ENCODE peak calls at places on chromosomes 12 and 14, in eight cellular contexts. O is uterus, Z is stomach, Q is lower leg skin, Y is HepG2, H is body of pancreas, L is H54, S is upper lobe of left lung. C is an unnamed sample.

GRCh38 chr12:26787125-26787495 is 45.9 kb downstream of the ITPR2 start:
- DNase-seq in H (no peak), Y (no peak), O (no peak), L (peak), Z (no peak), S (no peak), Q (no peak), C (no peak)

GRCh38 chr12:113939867-113940266 is 26.3 kb downstream of the RBM19 start:
- DNase-seq in Z (no peak), Q (no peak), Y (no peak), S (no peak), L (no peak), O (no peak), H (no peak), C (no peak)

GRCh38 chr14:90643982-90644510 is 172.2 kb downstream of the TTC7B start:
- DNase-seq in Y (no peak), Z (no peak), O (no peak), Q (no peak), S (no peak), H (no peak), L (no peak), C (peak)

GRCh38 chr12:16756833-16757552 is 151.0 kb upstream of the LMO3 start:
- DNase-seq in O (no peak), S (no peak), H (no peak), Y (no peak), Q (no peak), Z (no peak), L (no peak), C (no peak)

GRCh38 chr12:116609715-116610114 is 50.5 kb downstream of the MAP1LC3B2 start:
- DNase-seq in Y (no peak), S (no peak), L (no peak), H (no peak), Q (no peak), O (no peak), Z (no peak), C (peak)

GRCh38 chr12:92506460-92506859 is 196.3 kb upstream of the PLEKHG7 start:
- DNase-seq in S (no peak), Z (no peak), Q (no peak), L (no peak), Y (no peak), O (no peak), H (no peak), C (no peak)

GRCh38 chr12:103441437-103442186 is 54.2 kb downstream of the C12orf42 start:
- DNase-seq in S (no peak), H (no peak), O (no peak), Y (no peak), L (no peak), Q (no peak), Z (no peak), C (peak)

GRCh38 chr14:65040666-65041433 is 54.2 kb downstream of the FNTB start:
- DNase-seq in H (no peak), Y (no peak), Q (no peak), L (no peak), Z (peak), O (no peak), S (no peak), C (peak)

GRCh38 chr12:106386836-106387555 is 29.4 kb downstream of the POLR3B start:
- DNase-seq in O (no peak), Y (no peak), L (no peak), Q (no peak), S (no peak), H (no peak), Z (no peak), C (no peak)

GRCh38 chr12:117039891-117040309 is 59.3 kb downstream of the TESC start:
- DNase-seq in S (no peak), H (no peak), Z (no peak), Y (no peak), O (no peak), L (no peak), Q (no peak), C (no peak)

GRCh38 chr12:17992002-17992656 is 97.9 kb downstream of the RERGL start:
- DNase-seq in Q (no peak), Z (no peak), H (no peak), Y (peak), O (no peak), S (no peak), L (no peak), C (peak)

GRCh38 chr14:54627718-54628345 is 60.9 kb downstream of the SAMD4A start:
- DNase-seq in H (no peak), O (peak), Q (no peak), L (no peak), Y (no peak), S (no peak), Z (no peak), C (no peak)

GRCh38 chr12:100020370-100020769 is 35.6 kb upstream of the ANKS1B start:
- DNase-seq in Z (no peak), Y (no peak), H (no peak), S (no peak), L (no peak), Q (no peak), O (no peak), C (no peak)

GRCh38 chr14:72863216-72864006 is 30.5 kb downstream of the DPF3 start:
- DNase-seq in Q (no peak), L (no peak), H (no peak), Z (no peak), Y (no peak), S (no peak), O (no peak), C (no peak)

GRCh38 chr12:47825239-47825639 is 5.5 kb upstream of the HDAC7 start:
- DNase-seq in Z (peak), H (no peak), S (peak), L (no peak), Y (no peak), Q (peak), O (peak), C (no peak)

GRCh38 chr12:119369907-119370546 is 35.5 kb downstream of the CCDC60 start:
- DNase-seq in Q (no peak), O (no peak), H (no peak), S (no peak), Z (no peak), Y (no peak), L (no peak), C (no peak)

GRCh38 chr12:117967043-117967442 is 1.7 kb downstream of the KSR2 start:
- DNase-seq in Y (no peak), Z (no peak), O (no peak), H (no peak), Q (no peak), S (no peak), L (no peak), C (no peak)

GRCh38 chr12:106045251-106045674 is 93.5 kb downstream of the NUAK1 start:
- DNase-seq in H (no peak), O (no peak), S (no peak), Y (no peak), Z (no peak), Q (no peak), L (no peak), C (no peak)

GRCh38 chr14:92500491-92500941 is 13.1 kb upstream of the RIN3 start:
- DNase-seq in L (no peak), S (peak), O (no peak), Q (no peak), Z (no peak), H (no peak), Y (peak), C (no peak)

GRCh38 chr12:49108958-49109404 is 1.7 kb downstream of the LMBR1L start:
- DNase-seq in Q (peak), Z (no peak), Y (peak), L (no peak), H (peak), O (peak), S (peak), C (peak)

GRCh38 chr12:1324900-1325299 is 269.5 kb downstream of the FBXL14 start:
- DNase-seq in H (no peak), Z (no peak), Q (no peak), O (no peak), L (no peak), Y (no peak), S (no peak), C (peak)

GRCh38 chr14:99566009-99566389 is 38.0 kb downstream of the CCDC85C start:
- DNase-seq in Y (no peak), Q (peak), O (no peak), S (peak), Z (peak), H (no peak), L (no peak), C (no peak)

GRCh38 chr12:120404271-120404670 is 33.6 kb upstream of the COX6A1 start:
- DNase-seq in S (no peak), L (no peak), Z (no peak), H (no peak), O (no peak), Q (no peak), Y (no peak), C (no peak)

GRCh38 chr12:109762071-109762672 is 48.5 kb downstream of the FAM222A start:
- DNase-seq in S (peak), H (peak), Y (no peak), Z (peak), O (no peak), L (no peak), Q (no peak), C (no peak)

GRCh38 chr12:46377678-46378077 is 5.1 kb upstream of the SLC38A2 start:
- DNase-seq in O (no peak), H (no peak), Q (no peak), L (no peak), S (no peak), Z (no peak), Y (no peak), C (no peak)

GRCh38 chr14:95125156-95125555 is 32.2 kb downstream of the DICER1 start:
- DNase-seq in H (no peak), Q (no peak), S (no peak), O (no peak), Y (no peak), Z (no peak), L (no peak), C (no peak)

GRCh38 chr12:98492580-98493140 is 22.7 kb upstream of the TMPO start:
- DNase-seq in O (peak), H (no peak), S (no peak), Y (no peak), Z (peak), Q (no peak), L (no peak), C (no peak)

GRCh38 chr14:59455411-59455810 is 9.8 kb downstream of the GPR135 start:
- DNase-seq in O (no peak), S (no peak), Z (no peak), L (no peak), Y (no peak), H (no peak), Q (no peak), C (no peak)

GRCh38 chr12:107253361-107253760 is 160.0 kb upstream of the CRY1 start:
- DNase-seq in O (no peak), H (no peak), Q (no peak), Z (no peak), Y (no peak), S (no peak), L (no peak), C (no peak)

GRCh38 chr14:36493761-36494160 is 26.3 kb downstream of the NKX2-1 start:
- DNase-seq in Z (no peak), Y (no peak), L (no peak), Q (no peak), H (no peak), O (no peak), S (no peak), C (no peak)

GRCh38 chr12:851343-851742 is 98.2 kb downstream of the RAD52 start:
- DNase-seq in Y (no peak), L (no peak), Q (no peak), S (no peak), O (no peak), Z (no peak), H (no peak), C (no peak)

GRCh38 chr12:65275627-65276026 is 2.9 kb upstream of the MSRB3 start:
- DNase-seq in S (no peak), Q (no peak), O (no peak), Z (no peak), L (no peak), Y (no peak), H (no peak), C (peak)

GRCh38 chr12:1810201-1810930 is 10.0 kb upstream of the LRTM2 start:
- DNase-seq in S (no peak), Z (no peak), Y (no peak), Q (no peak), H (no peak), L (no peak), O (no peak), C (peak)

GRCh38 chr12:62771828-62772227 is 163.1 kb downstream of the PPM1H start:
- DNase-seq in Q (no peak), L (no peak), S (no peak), H (no peak), Z (no peak), Y (no peak), O (no peak), C (no peak)

GRCh38 chr12:2988494-2988893 is 29.3 kb downstream of the TEAD4 start:
- DNase-seq in H (no peak), S (no peak), Z (no peak), Y (no peak), Q (no peak), O (no peak), L (no peak), C (no peak)
- TF ChIP-seq POLR2A in H (no peak), S (no peak), Z (no peak), Y (no peak), Q (no peak), O (no peak), L (no peak), C (no peak)

DNA sequence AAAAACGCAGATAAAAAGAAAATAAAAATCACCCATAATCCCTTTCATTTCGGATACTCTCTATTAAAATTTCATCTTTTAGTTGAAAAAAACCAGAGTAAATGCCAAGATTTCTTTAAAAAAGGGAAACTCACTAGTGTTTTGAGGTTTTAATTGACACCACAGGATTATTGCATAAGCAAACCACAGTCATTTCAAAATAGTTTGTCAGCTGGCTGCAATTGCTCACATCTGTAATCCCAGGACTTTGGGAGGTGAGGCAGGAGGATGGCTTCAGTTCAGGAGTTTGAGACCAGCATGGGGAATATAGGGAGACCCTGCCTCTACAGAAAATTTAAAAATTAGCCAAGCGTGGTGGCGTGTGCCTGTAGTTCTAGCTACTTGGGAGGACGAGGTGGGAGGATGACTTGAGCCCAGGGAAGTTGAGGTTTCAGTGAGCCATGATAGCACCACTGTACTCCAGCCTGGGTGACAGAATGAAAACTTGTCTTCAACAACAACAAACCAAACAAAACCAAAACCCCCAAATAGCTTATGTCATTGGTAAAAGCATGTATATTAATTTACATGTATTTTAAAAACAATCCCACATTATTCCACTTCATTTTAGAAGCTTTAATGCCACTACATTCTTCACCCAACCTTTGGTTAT is 48.8 kb downstream of the SYNE2 start:
- DNase-seq in Z (no peak), O (no peak), L (no peak), Y (no peak), H (no peak), S (no peak), Q (no peak), C (peak)
- TF ChIP-seq POLR2A in Z (no peak), O (no peak), L (no peak), Y (no peak), H (no peak), S (no peak), Q (no peak), C (no peak)

DNA sequence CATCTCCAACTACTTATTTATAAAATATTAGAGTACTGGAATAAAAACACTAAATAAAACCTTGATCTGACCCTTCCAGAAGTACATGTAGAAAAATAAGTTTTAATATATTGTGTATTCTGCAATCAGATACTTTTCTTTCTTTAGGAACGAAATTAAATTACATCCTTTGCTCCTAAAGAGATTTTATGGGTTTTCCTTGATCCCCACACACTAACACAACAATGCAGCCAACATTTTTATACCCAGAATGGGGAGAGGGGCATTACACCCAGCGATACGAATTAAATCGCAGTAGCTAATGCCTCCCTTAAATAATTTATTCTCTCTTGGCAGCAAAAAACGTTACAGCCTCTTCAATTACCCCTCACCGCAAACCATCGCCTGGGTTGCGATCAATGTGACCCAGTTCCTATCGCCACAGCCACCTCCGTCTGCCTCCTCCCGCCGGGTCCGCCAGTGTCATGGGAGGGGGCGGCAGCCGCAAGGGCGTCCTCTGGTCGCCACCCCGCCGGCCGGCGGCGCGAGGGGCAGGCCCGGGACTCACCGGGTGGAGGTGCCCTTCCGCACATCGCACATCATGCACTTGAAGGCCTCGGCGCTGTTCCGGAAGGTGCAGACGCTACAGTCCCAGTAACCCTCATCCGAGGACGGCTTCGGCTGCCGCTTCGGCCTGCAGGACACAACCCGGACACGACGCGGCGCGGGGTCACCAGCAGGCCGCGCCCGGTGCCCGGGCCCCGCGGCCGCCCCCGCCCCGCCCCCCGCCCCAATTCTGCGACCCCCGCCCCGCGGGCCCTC is 796 bp downstream of the YAF2 start:
- DNase-seq in S (peak), O (peak), H (peak), L (peak), Z (peak), Y (peak), Q (peak), C (peak)
- TF ChIP-seq POLR2A in S (no peak), O (no peak), H (peak), L (peak), Z (no peak), Y (peak), Q (no peak), C (peak)

GRCh38 chr14:75277000-75277795 is 1.4 kb upstream of the FOS start:
- DNase-seq in Y (peak), S (peak), H (peak), Q (peak), Z (peak), O (peak), L (no peak), C (peak)

GRCh38 chr14:75273272-75274044 is 5.2 kb upstream of the FOS start:
- DNase-seq in Y (no peak), Z (no peak), Q (no peak), H (no peak), L (no peak), S (peak), O (peak), C (no peak)

GRCh38 chr14:75274045-75274898 is 4.4 kb upstream of the FOS start:
- DNase-seq in O (no peak), Y (no peak), S (no peak), Z (no peak), Q (no peak), L (no peak), H (no peak), C (no peak)

GRCh38 chr14:75275598-75275997 is 3.0 kb upstream of the FOS start:
- DNase-seq in H (no peak), Y (no peak), O (no peak), Q (no peak), L (no peak), S (no peak), Z (no peak), C (no peak)

GRCh38 chr14:75274899-75275569 is 3.6 kb upstream of the FOS start:
- DNase-seq in H (no peak), L (no peak), Q (peak), O (no peak), S (peak), Z (no peak), Y (no peak), C (peak)
- TF ChIP-seq POLR2A in H (no peak), L (no peak), Q (no peak), O (no peak), S (no peak), Z (no peak), Y (no peak), C (no peak)

GRCh38 chr12:12582193-12582881 is 19.7 kb upstream of the DUSP16 start:
- DNase-seq in Z (no peak), O (no peak), Y (no peak), L (no peak), H (no peak), S (no peak), Q (no peak), C (no peak)
- TF ChIP-seq POLR2A in Z (no peak), O (no peak), Y (no peak), L (no peak), H (no peak), S (no peak), Q (no peak), C (no peak)

DNA sequence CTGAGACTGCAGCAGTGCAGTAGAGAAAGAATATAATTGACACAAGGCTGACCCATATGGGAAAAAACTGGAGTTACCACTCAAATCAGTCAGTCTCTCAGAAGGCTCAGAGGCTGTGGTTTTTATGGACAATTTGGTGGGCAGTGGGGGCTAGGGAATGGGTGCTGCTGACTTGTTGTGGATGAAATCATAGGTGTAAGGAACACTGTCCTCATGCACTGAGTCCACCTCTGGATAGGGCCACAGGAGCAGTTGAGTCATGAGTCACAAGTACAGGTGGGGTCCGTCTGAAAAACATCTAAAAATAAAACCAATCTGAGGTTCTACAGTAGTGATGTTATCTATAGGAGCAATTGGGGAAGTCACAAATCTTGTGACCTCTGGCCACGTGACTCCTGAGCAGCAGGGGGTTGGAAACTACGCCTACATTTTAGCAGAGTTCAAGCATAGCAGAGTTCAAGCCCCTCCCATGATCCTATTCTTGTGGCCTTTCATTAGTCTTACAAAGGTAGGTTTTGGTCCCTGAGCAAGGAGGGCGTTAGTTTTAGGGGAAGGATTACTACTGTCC is 18.1 kb upstream of the SGPP1 start:
- DNase-seq in Z (no peak), L (no peak), Q (peak), H (no peak), O (no peak), Y (no peak), S (peak), C (peak)
- TF ChIP-seq POLR2A in Z (no peak), L (no peak), Q (no peak), H (no peak), O (no peak), Y (no peak), S (no peak), C (no peak)

DNA sequence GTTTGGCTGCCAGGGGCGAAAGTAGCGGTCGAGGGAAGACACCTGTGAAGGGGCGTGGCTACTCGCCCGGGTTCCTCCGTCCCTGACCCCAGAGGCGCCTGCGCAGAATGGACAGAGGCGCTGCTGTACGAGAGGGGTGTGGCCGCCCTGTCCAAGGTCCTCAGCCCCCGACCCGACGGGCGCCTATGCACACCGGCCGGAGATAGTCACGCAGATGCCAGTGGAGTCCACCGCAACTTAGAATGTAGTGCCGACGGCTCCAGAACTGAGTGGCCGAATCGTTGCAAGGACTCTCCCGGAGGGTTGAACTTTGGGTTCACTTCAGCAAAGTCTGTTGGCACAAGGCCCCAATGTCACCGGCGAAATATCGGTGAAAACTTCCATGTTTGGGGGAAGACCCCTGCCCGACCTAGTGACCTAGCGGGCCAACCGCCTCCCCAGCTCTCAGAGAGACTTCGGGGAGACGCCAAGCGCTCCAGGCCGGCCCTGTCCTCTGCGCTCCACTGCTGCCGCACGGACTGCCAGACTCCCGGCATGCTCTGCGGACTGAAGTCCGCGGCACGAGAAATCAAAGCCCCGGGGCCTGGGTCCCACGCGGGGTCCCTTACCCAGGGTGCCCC is 539 bp upstream of the RNU6-7 start:
- DNase-seq in Y (peak), Q (peak), L (peak), H (peak), O (peak), Z (peak), S (peak), C (peak)
- TF ChIP-seq POLR2A in Y (peak), Q (no peak), L (no peak), H (no peak), O (no peak), Z (no peak), S (no peak), C (no peak)

C was measured in NB4.